ENCODE peak calls at places on chromosomes 1 and 21, in ten cellular contexts. R is uterus; I is CD8-positive, alpha-beta memory T cell; E is transverse colon; Y is kidney; B is left ventricle myocardium inferior; X is esophagus squamous epithelium; K is Peyer's patch; C is psoas muscle; M is fibroblast of lung. O is an unnamed sample.

GRCh38 chr1:160656737-160657476 is 10.1 kb upstream of the SLAMF1 start:
- DNase-seq in R (no peak), I (no peak), E (no peak), Y (no peak), B (no peak), X (no peak), K (no peak), C (no peak), M (no peak), O (no peak)

GRCh38 chr1:21069549-21069948 is 107.1 kb downstream of the EIF4G3 start:
- DNase-seq in R (no peak), I (no peak), E (no peak), Y (no peak), B (no peak), X (no peak), K (no peak), C (no peak), M (peak), O (no peak)

GRCh38 chr1:38138498-38139233 is 92.1 kb upstream of the POU3F1 start:
- DNase-seq in R (peak), I (no peak), E (peak), Y (peak), B (peak), X (no peak), K (no peak), C (peak), M (peak), O (no peak)

GRCh38 chr1:231998791-231999190 is 372.2 kb downstream of the DISC1 start:
- DNase-seq in R (no peak), I (no peak), E (no peak), Y (no peak), B (no peak), X (no peak), K (no peak), C (no peak), M (no peak), O (no peak)

GRCh38 chr1:61951731-61952585 is 209.7 kb downstream of the PATJ start:
- DNase-seq in R (no peak), I (no peak), E (no peak), Y (no peak), B (no peak), X (no peak), K (no peak), C (no peak), M (no peak), O (no peak)

GRCh38 chr1:81254068-81254467 is 546.7 kb upstream of the ADGRL2 start:
- DNase-seq in R (no peak), I (no peak), E (no peak), Y (no peak), B (no peak), X (no peak), K (no peak), C (no peak), M (no peak), O (no peak)

GRCh38 chr21:14722841-14723483 is 176.8 kb upstream of the SAMSN1 start:
- DNase-seq in R (no peak), I (no peak), E (no peak), Y (no peak), B (no peak), X (no peak), K (no peak), C (no peak), M (no peak), O (no peak)

GRCh38 chr1:179545316-179545715 is 30.4 kb downstream of the NPHS2 start:
- DNase-seq in R (no peak), I (no peak), E (no peak), Y (no peak), B (no peak), X (no peak), K (no peak), C (no peak), M (no peak), O (no peak)

GRCh38 chr1:7117599-7118281 is 332.5 kb downstream of the CAMTA1 start:
- DNase-seq in R (no peak), I (no peak), E (no peak), Y (peak), B (no peak), X (no peak), K (no peak), C (no peak), M (peak), O (no peak)

GRCh38 chr1:202965441-202965821 is 1.6 kb downstream of the CYB5R1 start:
- DNase-seq in R (no peak), I (no peak), E (no peak), Y (no peak), B (no peak), X (no peak), K (no peak), C (no peak), M (no peak), O (no peak)

GRCh38 chr21:45123440-45123839 is 49.1 kb downstream of the ADARB1 start:
- DNase-seq in R (no peak), I (no peak), E (no peak), Y (no peak), B (no peak), X (no peak), K (no peak), C (no peak), M (no peak), O (no peak)

GRCh38 chr1:156885314-156885713 is 8.2 kb upstream of the PEAR1 start:
- DNase-seq in R (no peak), I (no peak), E (no peak), Y (no peak), B (no peak), X (no peak), K (no peak), C (no peak), M (no peak), O (no peak)

GRCh38 chr1:107874221-107874620 is 90.8 kb downstream of the VAV3 start:
- DNase-seq in R (no peak), I (no peak), E (no peak), Y (no peak), B (no peak), X (no peak), K (no peak), C (no peak), M (peak), O (no peak)

GRCh38 chr1:113390871-113391642 is 742 bp downstream of the MAGI3 start:
- DNase-seq in R (peak), I (peak), E (peak), Y (peak), B (peak), X (peak), K (peak), C (peak), M (peak), O (peak)

GRCh38 chr21:16308269-16308668 is 578.5 kb downstream of the USP25 start:
- DNase-seq in R (no peak), I (no peak), E (no peak), Y (no peak), B (no peak), X (no peak), K (no peak), C (no peak), M (peak), O (no peak)

GRCh38 chr1:31765041-31765467 is 914 bp upstream of the ADGRB2 start:
- DNase-seq in R (no peak), I (no peak), E (no peak), Y (no peak), B (no peak), X (no peak), K (no peak), C (no peak), M (no peak), O (no peak)

GRCh38 chr1:58739851-58740466 is 40.1 kb upstream of the MYSM1 start:
- DNase-seq in R (no peak), I (no peak), E (no peak), Y (no peak), B (no peak), X (no peak), K (no peak), C (no peak), M (peak), O (no peak)

GRCh38 chr1:110328274-110328673 is 10.9 kb upstream of the RBM15 start:
- DNase-seq in R (no peak), I (no peak), E (no peak), Y (no peak), B (no peak), X (no peak), K (no peak), C (no peak), M (no peak), O (no peak)

GRCh38 chr1:10692401-10693021 is 103.9 kb downstream of the CASZ1 start:
- DNase-seq in R (no peak), I (peak), E (peak), Y (no peak), B (no peak), X (no peak), K (peak), C (no peak), M (no peak), O (no peak)

GRCh38 chr1:212934050-212934449 is 16.3 kb upstream of the VASH2 start:
- DNase-seq in R (no peak), I (no peak), E (no peak), Y (no peak), B (no peak), X (no peak), K (no peak), C (no peak), M (no peak), O (no peak)

GRCh38 chr1:25944986-25945385 is 38.8 kb upstream of the STMN1 start:
- DNase-seq in R (no peak), I (no peak), E (no peak), Y (no peak), B (no peak), X (no peak), K (no peak), C (no peak), M (no peak), O (no peak)

GRCh38 chr1:60859111-60859510 is 223.2 kb upstream of the NFIA start:
- DNase-seq in R (no peak), I (no peak), E (no peak), Y (no peak), B (no peak), X (no peak), K (no peak), C (no peak), M (no peak), O (no peak)

GRCh38 chr1:162906485-162906884 is 45.5 kb upstream of the CCDC190 start:
- DNase-seq in R (no peak), I (no peak), E (no peak), Y (no peak), B (no peak), X (no peak), K (no peak), C (no peak), M (no peak), O (no peak)

GRCh38 chr1:229947968-229948367 is 119.1 kb upstream of the GALNT2 start:
- DNase-seq in R (no peak), I (no peak), E (no peak), Y (no peak), B (no peak), X (no peak), K (no peak), C (no peak), M (no peak), O (no peak)

GRCh38 chr1:28864695-28865094 is 49.7 kb upstream of the EPB41 start:
- DNase-seq in R (no peak), I (no peak), E (no peak), Y (no peak), B (no peak), X (no peak), K (no peak), C (no peak), M (no peak), O (no peak)

GRCh38 chr1:29497395-29498125 is 261.2 kb downstream of the PTPRU start:
- DNase-seq in R (no peak), I (peak), E (no peak), Y (no peak), B (no peak), X (no peak), K (peak), C (no peak), M (no peak), O (no peak)

GRCh38 chr1:23509896-23510295 is 21.1 kb downstream of the E2F2 start:
- DNase-seq in R (no peak), I (no peak), E (no peak), Y (no peak), B (no peak), X (no peak), K (no peak), C (no peak), M (no peak), O (no peak)

GRCh38 chr1:37808369-37809319 is 636 bp upstream of the YRDC start:
- DNase-seq in R (peak), I (no peak), E (peak), Y (peak), B (peak), X (no peak), K (no peak), C (peak), M (peak), O (peak)

GRCh38 chr1:177181631-177182291 is 11.0 kb downstream of the BRINP2 start:
- DNase-seq in R (no peak), I (no peak), E (peak), Y (peak), B (peak), X (no peak), K (no peak), C (peak), M (peak), O (peak)

GRCh38 chr1:234289538-234290305 is 83.5 kb upstream of the COA6 start:
- DNase-seq in R (no peak), I (no peak), E (no peak), Y (no peak), B (no peak), X (no peak), K (no peak), C (no peak), M (no peak), O (no peak)

GRCh38 chr21:24868117-24868516 is 739.2 kb downstream of the MRPL39 start:
- DNase-seq in R (no peak), I (no peak), E (no peak), Y (no peak), B (no peak), X (no peak), K (no peak), C (no peak), M (no peak), O (no peak)

GRCh38 chr21:26506951-26507350 is 66.1 kb downstream of the CYYR1 start:
- DNase-seq in R (no peak), I (no peak), E (no peak), Y (no peak), B (no peak), X (no peak), K (no peak), C (no peak), M (peak), O (no peak)

GRCh38 chr1:77655431-77655974 is 27.0 kb downstream of the ZZZ3 start:
- DNase-seq in R (no peak), I (no peak), E (no peak), Y (no peak), B (no peak), X (no peak), K (no peak), C (no peak), M (no peak), O (no peak)

GRCh38 chr1:85608851-85609250 is 28.3 kb downstream of the CCN1 start:
- DNase-seq in R (no peak), I (no peak), E (no peak), Y (no peak), B (no peak), X (no peak), K (no peak), C (no peak), M (no peak), O (no peak)

GRCh38 chr1:85144351-85144750 is 56.5 kb downstream of the SYDE2 start:
- DNase-seq in R (no peak), I (no peak), E (no peak), Y (no peak), B (no peak), X (no peak), K (no peak), C (no peak), M (no peak), O (no peak)

GRCh38 chr1:151511636-151512215 is 539 bp downstream of the CGN start:
- DNase-seq in R (no peak), I (peak), E (peak), Y (peak), B (no peak), X (no peak), K (peak), C (no peak), M (no peak), O (peak)
- H3K27ac ChIP-seq in R (peak), I (peak), E (peak), Y (peak), B (no peak), X (peak), K (peak), C (no peak), M (no peak), O (peak)

GRCh38 chr1:33433509-33434362 is 2.8 kb upstream of the PHC2 start:
- DNase-seq in R (peak), I (no peak), E (peak), Y (peak), B (no peak), X (no peak), K (no peak), C (peak), M (peak), O (no peak)
- H3K27ac ChIP-seq in R (peak), I (no peak), E (peak), Y (no peak), B (peak), X (peak), K (peak), C (peak), M (peak), O (no peak)

DNA sequence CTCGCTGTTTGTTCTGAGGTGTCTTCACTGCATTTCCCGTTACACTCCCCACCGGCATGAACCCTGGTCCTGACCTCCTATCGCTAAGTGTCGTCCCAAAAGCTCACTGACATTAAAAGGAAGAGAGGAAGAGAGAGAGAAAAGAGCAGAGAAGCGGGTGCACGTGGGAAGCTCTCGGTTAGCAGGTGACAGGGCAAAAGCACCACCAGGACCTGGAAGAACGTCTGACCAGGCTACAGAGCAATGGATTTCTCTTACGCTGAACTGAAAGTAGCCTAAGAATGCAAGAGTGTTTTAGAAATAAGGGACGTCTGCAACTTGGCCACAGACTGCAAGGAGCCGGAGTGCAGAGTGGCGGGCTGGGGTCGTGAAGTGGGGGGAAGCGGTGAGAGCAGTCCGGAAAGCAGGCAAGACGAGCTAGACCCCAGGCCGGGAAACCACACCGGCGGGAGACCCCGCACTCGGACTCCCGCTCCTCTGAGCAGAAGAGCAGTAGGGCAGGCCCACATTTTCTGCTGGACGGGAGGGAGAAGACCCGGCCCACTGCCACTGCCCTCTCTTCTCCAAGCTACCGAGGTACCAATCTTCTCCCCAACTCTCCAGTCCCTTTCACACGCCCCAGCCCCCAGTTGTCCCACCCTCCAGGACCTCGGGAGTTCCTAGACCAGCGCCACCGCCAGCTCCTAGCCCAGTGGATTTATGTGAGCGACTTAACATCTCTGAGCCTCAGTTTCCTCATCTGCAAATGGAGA is 8.3 kb upstream of the MPZL1 start:
- DNase-seq in R (peak), I (no peak), E (peak), Y (peak), B (no peak), X (no peak), K (no peak), C (peak), M (peak), O (no peak)
- H3K27ac ChIP-seq in R (peak), I (peak), E (peak), Y (peak), B (peak), X (peak), K (peak), C (peak), M (peak), O (peak)

GRCh38 chr1:245654460-245655050 is 499.8 kb downstream of the KIF26B start:
- DNase-seq in R (no peak), I (no peak), E (no peak), Y (no peak), B (no peak), X (no peak), K (no peak), C (no peak), M (no peak), O (no peak)
- H3K27ac ChIP-seq in R (no peak), I (no peak), E (no peak), Y (no peak), B (no peak), X (no peak), K (no peak), C (no peak), M (no peak), O (no peak)

GRCh38 chr1:154353966-154354365 is 28.6 kb downstream of the ATP8B2 start:
- DNase-seq in R (no peak), I (no peak), E (no peak), Y (no peak), B (no peak), X (no peak), K (no peak), C (no peak), M (no peak), O (no peak)
- H3K27ac ChIP-seq in R (no peak), I (no peak), E (no peak), Y (peak), B (no peak), X (no peak), K (no peak), C (no peak), M (no peak), O (no peak)

DNA sequence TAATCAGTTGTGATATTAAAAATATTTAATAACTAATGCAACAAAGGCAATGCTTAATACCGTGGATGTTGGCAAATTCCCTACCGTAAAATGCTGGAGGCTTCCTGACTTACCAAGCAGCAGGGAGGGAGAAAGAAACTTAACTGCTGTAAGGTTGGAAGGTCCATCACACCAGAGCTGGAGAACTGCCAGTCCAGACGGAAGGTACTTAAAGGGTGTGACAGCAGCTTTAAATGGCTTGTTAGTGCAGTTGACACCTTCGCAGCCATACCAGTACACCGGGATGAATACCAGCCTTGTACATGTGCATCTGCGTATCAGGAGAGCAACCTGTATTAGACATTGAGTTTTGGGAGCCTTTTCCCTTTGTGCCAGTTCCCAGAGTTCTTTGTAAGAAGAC is 269.5 kb upstream of the NCAM2 start:
- DNase-seq in R (no peak), I (no peak), E (peak), Y (no peak), B (no peak), X (no peak), K (no peak), C (no peak), M (no peak), O (no peak)
- H3K27ac ChIP-seq in R (no peak), I (no peak), E (no peak), Y (no peak), B (no peak), X (no peak), K (no peak), C (no peak), M (no peak), O (no peak)

O was measured in caudate nucleus.